ENCODE peak calls at places on chromosomes 3 and 15, in four cellular contexts. S is K562, I is GM12878, B is H1. Q is an unnamed sample.
A peak's percentile ranks its signal among the peaks of the same experiment; 100 is the strongest.

GRCh38 chr3:117019082-117019713 is 309.6 kb downstream of the TUSC7 start:
- DNase-seq in S (peak; percentile 16), I (no peak), B (peak; percentile 50), Q (no peak)

GRCh38 chr3:167913218-167913902 is 177.8 kb downstream of the SERPINI1 start:
- DNase-seq in S (no peak), I (no peak), B (no peak), Q (peak; percentile 31)

GRCh38 chr3:23739536-23739935 is 66.2 kb upstream of the UBE2E1 start:
- DNase-seq in S (peak; percentile 40), I (no peak), B (no peak), Q (no peak)

GRCh38 chr15:68609618-68610017 is 30.8 kb downstream of the CORO2B start:
- DNase-seq in S (no peak), I (no peak), B (no peak), Q (no peak)

GRCh38 chr3:126472277-126473006 is 3.2 kb downstream of the ZXDC start:
- DNase-seq in S (peak; percentile 76), I (peak; percentile 21), B (no peak), Q (peak; percentile 12)

GRCh38 chr15:63514533-63514943 is 10.1 kb downstream of the USP3 start:
- DNase-seq in S (no peak), I (no peak), B (no peak), Q (no peak)

GRCh38 chr3:24220859-24221657 is 273.6 kb downstream of the THRB start:
- DNase-seq in S (no peak), I (no peak), B (peak; percentile 19), Q (no peak)

GRCh38 chr3:150081084-150081483 is 110.4 kb upstream of the PFN2 start:
- DNase-seq in S (no peak), I (no peak), B (no peak), Q (no peak)

GRCh38 chr3:112979244-112979832 is 4.4 kb upstream of the CD200R1 start:
- DNase-seq in S (peak; percentile 31), I (no peak), B (no peak), Q (peak; percentile 13)

GRCh38 chr3:40771112-40771511 is 246.4 kb downstream of the ZNF621 start:
- DNase-seq in S (no peak), I (no peak), B (no peak), Q (no peak)

GRCh38 chr3:139309880-139310279 is 33.9 kb upstream of the MRPS22 start:
- DNase-seq in S (peak; percentile 71), I (no peak), B (no peak), Q (no peak)

GRCh38 chr3:149965278-149965677 is 5.4 kb downstream of the PFN2 start:
- DNase-seq in S (no peak), I (no peak), B (no peak), Q (no peak)

GRCh38 chr3:175704366-175705041 is 845.4 kb downstream of the NAALADL2 start:
- DNase-seq in S (no peak), I (no peak), B (no peak), Q (no peak)

GRCh38 chr3:52047295-52047960 is 8.9 kb downstream of the DUSP7 start:
- DNase-seq in S (no peak), I (no peak), B (no peak), Q (no peak)

GRCh38 chr3:28667646-28668376 is 319.2 kb upstream of the AZI2 start:
- DNase-seq in S (peak; percentile 66), I (peak; percentile 61), B (peak; percentile 49), Q (peak; percentile 51)

GRCh38 chr3:117820900-117821299 is 1111.3 kb downstream of the TUSC7 start:
- DNase-seq in S (no peak), I (no peak), B (no peak), Q (no peak)

GRCh38 chr3:36212291-36212690 is 168.0 kb upstream of the STAC start:
- DNase-seq in S (no peak), I (no peak), B (no peak), Q (no peak)

GRCh38 chr15:63172376-63173115 is 15.3 kb upstream of the RPS27L start:
- DNase-seq in S (no peak), I (no peak), B (no peak), Q (no peak)

GRCh38 chr3:188979236-188979635 is 192.5 kb upstream of the TPRG1 start:
- DNase-seq in S (no peak), I (no peak), B (no peak), Q (no peak)

GRCh38 chr3:132433121-132433520 is 15.8 kb downstream of the DNAJC13 start:
- DNase-seq in S (no peak), I (no peak), B (no peak), Q (no peak)

GRCh38 chr15:59299919-59300617 is 72.6 kb downstream of the MYO1E start:
- DNase-seq in S (peak; percentile 4), I (peak; percentile 97), B (no peak), Q (peak; percentile 86)

GRCh38 chr3:10370429-10370828 is 49.5 kb upstream of the SEC13 start:
- DNase-seq in S (peak; percentile 76), I (no peak), B (no peak), Q (no peak)

GRCh38 chr3:128499724-128500275 is 6.8 kb upstream of the GATA2 start:
- DNase-seq in S (no peak), I (no peak), B (no peak), Q (no peak)

GRCh38 chr15:69154026-69154425 is 6.4 kb upstream of the GLCE start:
- DNase-seq in S (no peak), I (no peak), B (no peak), Q (no peak)

GRCh38 chr3:62467936-62468722 is 94.8 kb upstream of the FEZF2 start:
- DNase-seq in S (no peak), I (no peak), B (no peak), Q (no peak)

GRCh38 chr3:46948830-46949671 is 27.5 kb downstream of the CCDC12 start:
- DNase-seq in S (peak; percentile 82), I (no peak), B (no peak), Q (no peak)

GRCh38 chr3:122410639-122411038 is 5.2 kb downstream of the WDR5B start:
- DNase-seq in S (no peak), I (no peak), B (no peak), Q (no peak)

GRCh38 chr15:60026555-60026954 is 22.4 kb downstream of the FOXB1 start:
- DNase-seq in S (no peak), I (no peak), B (no peak), Q (no peak)

GRCh38 chr3:71581451-71581980 is 2.0 kb downstream of the FOXP1 start:
- DNase-seq in S (no peak), I (no peak), B (no peak), Q (no peak)

GRCh38 chr3:106348142-106348690 is 479.4 kb upstream of the CBLB start:
- DNase-seq in S (no peak), I (no peak), B (no peak), Q (no peak)

DNA sequence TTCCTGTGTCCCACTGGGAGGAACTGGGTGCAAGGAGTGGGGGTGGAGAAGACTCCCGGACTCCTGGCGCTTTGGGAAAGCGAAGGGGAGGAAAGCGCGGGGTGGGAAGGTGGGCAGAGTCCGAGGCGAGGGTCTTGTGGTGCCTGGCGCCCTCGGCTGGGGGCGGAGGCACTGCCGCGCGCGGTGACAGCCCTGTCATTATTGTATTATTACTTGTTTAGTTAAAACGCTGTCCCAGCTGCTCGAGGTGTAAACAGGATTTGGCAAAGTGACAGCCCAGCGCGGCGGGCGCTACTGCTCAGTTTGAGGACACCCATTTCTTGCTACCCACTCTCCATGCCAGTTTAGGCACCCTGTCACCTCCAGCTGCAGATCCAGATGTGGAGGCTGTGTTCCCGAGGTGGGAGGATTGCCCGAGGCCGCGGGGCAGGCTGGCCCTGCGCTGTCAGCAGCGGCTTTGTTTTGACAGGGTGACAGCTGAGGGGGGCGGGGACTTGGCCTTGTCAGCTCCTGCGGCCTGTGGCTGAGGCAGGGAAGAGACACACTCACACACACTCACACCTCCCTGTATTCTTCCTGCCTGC is 1.0 kb downstream of the KAT2B start:
- DNase-seq in S (peak; percentile 94), I (no peak), B (no peak), Q (no peak)
- TF ChIP-seq EGR1 in S (no peak), I (no peak), B (no peak), Q (no peak)

GRCh38 chr3:192186508-192186907 is 540.8 kb downstream of the FGF12 start:
- DNase-seq in S (no peak), I (no peak), B (no peak), Q (no peak)
- TF ChIP-seq EGR1 in S (no peak), I (no peak), B (no peak), Q (no peak)

GRCh38 chr15:73624530-73624929 is 8.7 kb downstream of the NPTN start:
- DNase-seq in S (no peak), I (no peak), B (no peak), Q (no peak)
- TF ChIP-seq EGR1 in S (no peak), I (no peak), B (no peak), Q (no peak)

GRCh38 chr15:100373942-100374341 is 32.2 kb upstream of the ADAMTS17 start:
- DNase-seq in S (no peak), I (no peak), B (no peak), Q (no peak)

GRCh38 chr15:100372695-100373036 is 30.9 kb upstream of the ADAMTS17 start:
- DNase-seq in S (no peak), I (no peak), B (no peak), Q (no peak)

DNA sequence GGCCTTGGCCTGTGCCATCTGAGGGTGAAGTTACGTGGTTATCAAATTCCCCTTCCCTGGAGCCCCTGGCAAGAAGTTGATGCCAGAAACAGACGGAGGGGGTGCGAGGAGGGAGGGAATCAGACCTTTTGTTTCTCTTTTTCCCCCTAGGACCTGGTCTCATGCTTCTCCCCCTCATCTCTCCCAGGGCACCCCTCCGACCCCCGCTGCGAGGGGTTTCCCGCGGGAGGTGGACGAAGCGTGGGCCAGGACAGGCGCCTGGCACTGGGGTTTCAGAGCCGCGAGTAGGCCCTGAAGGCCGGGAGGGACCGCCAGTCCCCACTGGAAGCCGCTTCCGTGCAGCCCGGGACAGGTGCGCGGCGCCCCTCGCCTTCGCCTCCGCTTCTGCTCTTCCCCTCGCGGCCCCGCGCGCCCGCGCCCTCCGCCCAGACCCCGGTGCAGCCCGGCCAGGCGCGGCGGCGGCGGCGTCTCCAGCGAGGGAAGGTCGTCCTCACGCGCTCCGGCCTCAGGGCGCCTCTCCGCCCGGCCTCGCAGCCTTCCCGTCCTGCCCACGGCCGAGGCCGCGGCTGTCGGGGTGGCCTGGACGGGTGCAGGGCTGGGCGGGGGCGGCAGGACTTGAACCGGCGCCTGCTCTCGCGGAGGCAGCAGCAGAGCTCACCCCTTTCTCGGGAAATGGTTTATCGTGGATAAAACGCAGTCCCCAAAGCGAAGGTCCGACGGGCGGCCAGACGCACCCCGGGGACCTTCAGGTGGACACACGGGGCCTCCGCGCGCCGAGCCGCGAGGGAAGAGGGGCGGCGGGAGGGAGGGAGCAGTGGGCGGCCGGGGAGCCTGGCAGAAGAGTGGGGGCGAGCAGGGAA is 31.5 kb upstream of the ADAMTS17 start:
- DNase-seq in S (no peak), I (no peak), B (no peak), Q (no peak)
- TF ChIP-seq EGR1 in S (no peak), I (no peak), B (no peak), Q (no peak)

DNA sequence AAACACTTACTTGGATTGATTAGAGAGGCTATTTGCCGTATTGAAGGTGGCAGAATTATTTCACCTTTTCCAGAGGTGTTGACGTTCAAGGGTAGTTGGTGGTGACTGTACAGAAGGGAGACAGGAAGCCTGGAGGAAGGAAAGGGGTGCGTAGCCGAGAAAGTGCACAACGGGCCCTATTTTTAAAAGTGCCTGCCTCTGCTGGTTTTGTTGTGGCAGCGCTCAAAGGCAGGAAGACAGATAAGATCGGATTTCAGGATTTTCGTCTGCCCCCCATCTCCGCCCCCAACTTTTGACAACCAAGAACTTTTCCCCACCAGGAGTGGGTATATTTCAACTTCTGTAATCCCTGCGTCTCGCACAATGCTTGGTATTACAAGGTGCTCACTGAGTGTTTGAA is 38.5 kb downstream of the SMAD3 start:
- DNase-seq in S (no peak), I (no peak), B (no peak), Q (no peak)
- TF ChIP-seq EGR1 in S (no peak), I (no peak), B (no peak), Q (no peak)

Q was measured in HCT116.